ENCODE peak calls at places on chromosomes 12 and 14, in seven cellular contexts. A, B, X, S, Z, L and Y are unnamed samples.

GRCh38 chr14:24848427-24848826 is 201.5 kb downstream of the STXBP6 start:
- DNase-seq in A (no peak), B (no peak), X (no peak), S (no peak), Z (no peak), L (no peak), Y (no peak)

GRCh38 chr12:2387051-2387834 is 334.5 kb downstream of the CACNA1C start:
- DNase-seq in A (no peak), B (no peak), X (no peak), S (no peak), Z (no peak), L (no peak), Y (no peak)

GRCh38 chr14:94522115-94522724 is 13.0 kb upstream of the SERPINA12 start:
- DNase-seq in A (no peak), B (no peak), X (no peak), S (no peak), Z (no peak), L (no peak), Y (no peak)

GRCh38 chr12:91065377-91065776 is 7.6 kb upstream of the KERA start:
- DNase-seq in A (no peak), B (no peak), X (no peak), S (no peak), Z (no peak), L (no peak), Y (no peak)

GRCh38 chr12:65495233-65495632 is 216.8 kb downstream of the MSRB3 start:
- DNase-seq in A (no peak), B (peak), X (peak), S (no peak), Z (no peak), L (no peak), Y (no peak)

GRCh38 chr12:57142727-57143126 is 4.7 kb downstream of the LRP1-AS start:
- DNase-seq in A (no peak), B (no peak), X (no peak), S (no peak), Z (no peak), L (no peak), Y (no peak)

GRCh38 chr14:53032161-53032803 is 81.4 kb upstream of the FERMT2 start:
- DNase-seq in A (no peak), B (no peak), X (peak), S (no peak), Z (peak), L (no peak), Y (no peak)

GRCh38 chr12:27627123-27627835 is 69.0 kb upstream of the REP15 start:
- DNase-seq in A (no peak), B (no peak), X (peak), S (no peak), Z (peak), L (no peak), Y (no peak)

GRCh38 chr12:127485528-127485927 is 781.4 kb upstream of the TMEM132C start:
- DNase-seq in A (no peak), B (peak), X (peak), S (no peak), Z (no peak), L (no peak), Y (no peak)

GRCh38 chr14:105863296-105864108 is 337.1 kb downstream of the TMEM121 start:
- DNase-seq in A (no peak), B (no peak), X (no peak), S (no peak), Z (no peak), L (no peak), Y (no peak)

GRCh38 chr12:3030821-3031415 is 46.3 kb upstream of the TSPAN9 start:
- DNase-seq in A (no peak), B (no peak), X (no peak), S (no peak), Z (no peak), L (no peak), Y (no peak)

GRCh38 chr14:31229638-31230229 is 22.1 kb upstream of the HECTD1 start:
- DNase-seq in A (no peak), B (peak), X (peak), S (peak), Z (no peak), L (no peak), Y (no peak)

GRCh38 chr14:88272390-88273019 is 50.6 kb downstream of the KCNK10 start:
- DNase-seq in A (no peak), B (no peak), X (no peak), S (no peak), Z (no peak), L (no peak), Y (no peak)

GRCh38 chr12:2853626-2854025 is 3.2 kb downstream of the TEX52 start:
- DNase-seq in A (no peak), B (peak), X (peak), S (peak), Z (peak), L (peak), Y (no peak)

GRCh38 chr14:105899657-105900397 is 373.4 kb downstream of the TMEM121 start:
- DNase-seq in A (no peak), B (no peak), X (no peak), S (no peak), Z (no peak), L (no peak), Y (no peak)

GRCh38 chr14:32761381-32761968 is 177.2 kb upstream of the NPAS3 start:
- DNase-seq in A (no peak), B (no peak), X (peak), S (no peak), Z (no peak), L (no peak), Y (no peak)

GRCh38 chr12:120039711-120040110 is 50.7 kb downstream of the BICDL1 start:
- DNase-seq in A (no peak), B (no peak), X (no peak), S (no peak), Z (no peak), L (no peak), Y (no peak)

GRCh38 chr12:1575799-1576401 is 18.5 kb downstream of the FBXL14 start:
- DNase-seq in A (no peak), B (no peak), X (no peak), S (no peak), Z (no peak), L (no peak), Y (no peak)

GRCh38 chr14:24634158-24634557 is at the start of gene GZMB:
- DNase-seq in A (no peak), B (peak), X (no peak), S (no peak), Z (no peak), L (no peak), Y (no peak)

GRCh38 chr14:70718383-70719123 is 76.8 kb downstream of the TTC9 start:
- DNase-seq in A (no peak), B (peak), X (peak), S (no peak), Z (no peak), L (no peak), Y (no peak)

GRCh38 chr12:49349266-49349665 is 2.6 kb downstream of the DNAJC22 start:
- DNase-seq in A (no peak), B (no peak), X (no peak), S (no peak), Z (no peak), L (no peak), Y (no peak)

GRCh38 chr14:33529773-33530172 is 421.1 kb downstream of the EGLN3 start:
- DNase-seq in A (no peak), B (no peak), X (no peak), S (no peak), Z (no peak), L (no peak), Y (no peak)

GRCh38 chr12:123571343-123571813 is 13.0 kb upstream of the TMED2 start:
- DNase-seq in A (no peak), B (peak), X (peak), S (peak), Z (no peak), L (no peak), Y (no peak)

GRCh38 chr14:102754370-102755262 is 22.6 kb upstream of the TRAF3 start:
- DNase-seq in A (no peak), B (no peak), X (no peak), S (no peak), Z (no peak), L (peak), Y (no peak)